ENCODE peak calls at places on chromosome 7, in six cellular contexts. S is fibroblast of villous mesenchyme, G is psoas muscle, Y is BJ, A is PC-3, W is left ventricle myocardium inferior. C is an unnamed sample.

GRCh38 chr7:37352974-37353948 is 95.4 kb downstream of the ELMO1 start:
- DNase-seq in S (no peak), G (no peak), Y (no peak), A (peak), W (no peak), C (no peak)

GRCh38 chr7:77734590-77735421 is 38.5 kb downstream of the RSBN1L start:
- DNase-seq in S (peak), G (no peak), Y (no peak), A (no peak), W (no peak), C (peak)

GRCh38 chr7:125481323-125481722 is 551.7 kb upstream of the POT1 start:
- DNase-seq in S (no peak), G (no peak), Y (no peak), A (no peak), W (no peak), C (no peak)

GRCh38 chr7:94696981-94697670 is 41.2 kb upstream of the SGCE start:
- DNase-seq in S (peak), G (peak), Y (peak), A (peak), W (no peak), C (peak)

GRCh38 chr7:117901089-117901797 is 28.0 kb upstream of the CTTNBP2 start:
- DNase-seq in S (no peak), G (no peak), Y (no peak), A (no peak), W (no peak), C (no peak)

GRCh38 chr7:32616625-32617024 is 121.3 kb downstream of the AVL9 start:
- DNase-seq in S (peak), G (peak), Y (peak), A (peak), W (peak), C (peak)

GRCh38 chr7:36563706-36564325 is 160.5 kb downstream of the AOAH start:
- DNase-seq in S (peak), G (no peak), Y (no peak), A (no peak), W (no peak), C (peak)

GRCh38 chr7:8418627-8419245 is 14.7 kb upstream of the NXPH1 start:
- DNase-seq in S (peak), G (no peak), Y (peak), A (peak), W (no peak), C (peak)

GRCh38 chr7:33831389-33832118 is 73.8 kb upstream of the BMPER start:
- DNase-seq in S (no peak), G (peak), Y (no peak), A (peak), W (peak), C (peak)

GRCh38 chr7:101465576-101466196 is 103.0 kb downstream of the COL26A1 start:
- DNase-seq in S (no peak), G (no peak), Y (no peak), A (no peak), W (no peak), C (no peak)

GRCh38 chr7:75869776-75870379 is 9.0 kb upstream of the RHBDD2 start:
- DNase-seq in S (no peak), G (no peak), Y (no peak), A (peak), W (no peak), C (no peak)

GRCh38 chr7:139850906-139851305 is 21.8 kb downstream of the TBXAS1 start:
- DNase-seq in S (peak), G (no peak), Y (no peak), A (no peak), W (no peak), C (no peak)

GRCh38 chr7:158858592-158859503 is 2.5 kb downstream of the DYNC2I1 start:
- DNase-seq in S (peak), G (no peak), Y (no peak), A (peak), W (no peak), C (peak)

GRCh38 chr7:130063036-130063435 is 7.3 kb upstream of the KLHDC10 start:
- DNase-seq in S (peak), G (peak), Y (no peak), A (peak), W (no peak), C (peak)

GRCh38 chr7:19519443-19519977 is 189.3 kb downstream of the POLR1F start:
- DNase-seq in S (peak), G (no peak), Y (no peak), A (no peak), W (peak), C (peak)

GRCh38 chr7:73769481-73770001 is 529 bp downstream of the CLDN3 start:
- DNase-seq in S (no peak), G (no peak), Y (no peak), A (peak), W (no peak), C (no peak)

GRCh38 chr7:26153246-26153822 is 1.3 kb downstream of the NFE2L3 start:
- DNase-seq in S (no peak), G (no peak), Y (no peak), A (peak), W (no peak), C (no peak)

GRCh38 chr7:81956520-81956919 is 186.7 kb upstream of the HGF start:
- DNase-seq in S (peak), G (no peak), Y (no peak), A (peak), W (no peak), C (peak)

GRCh38 chr7:158657189-158657746 is 47.3 kb downstream of the NCAPG2 start:
- DNase-seq in S (no peak), G (no peak), Y (no peak), A (no peak), W (no peak), C (no peak)

GRCh38 chr7:826230-826905 is 5.9 kb upstream of the SUN1 start:
- DNase-seq in S (no peak), G (no peak), Y (no peak), A (no peak), W (no peak), C (no peak)

GRCh38 chr7:32890010-32890552 is 1.5 kb downstream of the KBTBD2 start:
- DNase-seq in S (peak), G (no peak), Y (no peak), A (peak), W (no peak), C (peak)

GRCh38 chr7:114818501-114818900 is 103.4 kb upstream of the MDFIC start:
- DNase-seq in S (peak), G (no peak), Y (no peak), A (peak), W (no peak), C (peak)

GRCh38 chr7:131329176-131329570 is 1.5 kb downstream of the MKLN1 start:
- DNase-seq in S (peak), G (no peak), Y (no peak), A (peak), W (no peak), C (peak)

GRCh38 chr7:27104244-27105149 is 2.0 kb upstream of the HOXA2 start:
- DNase-seq in S (no peak), G (no peak), Y (no peak), A (no peak), W (no peak), C (no peak)

GRCh38 chr7:4682621-4683042 is 537 bp downstream of the FOXK1 start:
- DNase-seq in S (peak), G (peak), Y (no peak), A (peak), W (peak), C (peak)

GRCh38 chr7:151767557-151767956 is 109.4 kb downstream of the PRKAG2 start:
- DNase-seq in S (no peak), G (no peak), Y (no peak), A (no peak), W (no peak), C (no peak)

GRCh38 chr7:82699773-82700186 is 256.2 kb upstream of the CACNA2D1 start:
- DNase-seq in S (no peak), G (no peak), Y (no peak), A (peak), W (no peak), C (peak)

GRCh38 chr7:98286701-98287485 is 5.4 kb downstream of the BRI3 start:
- DNase-seq in S (no peak), G (peak), Y (no peak), A (no peak), W (no peak), C (no peak)

GRCh38 chr7:102979670-102980069 is 66.9 kb downstream of the LRRC17 start:
- DNase-seq in S (no peak), G (no peak), Y (no peak), A (no peak), W (no peak), C (no peak)

GRCh38 chr7:39613577-39613976 is 9.8 kb upstream of the RALA start:
- DNase-seq in S (no peak), G (no peak), Y (no peak), A (peak), W (no peak), C (peak)

GRCh38 chr7:50056131-50056530 is 36.9 kb downstream of the ZPBP start:
- DNase-seq in S (no peak), G (no peak), Y (no peak), A (no peak), W (no peak), C (no peak)

GRCh38 chr7:112204072-112204775 is 2.0 kb downstream of the DOCK4 start:
- DNase-seq in S (peak), G (no peak), Y (no peak), A (peak), W (no peak), C (peak)

GRCh38 chr7:99955247-99955646 is 20.6 kb downstream of the AZGP1 start:
- DNase-seq in S (no peak), G (no peak), Y (no peak), A (peak), W (no peak), C (no peak)

GRCh38 chr7:74409571-74409970 is 44.1 kb upstream of the GTF2IRD1 start:
- DNase-seq in S (no peak), G (no peak), Y (no peak), A (no peak), W (no peak), C (no peak)

GRCh38 chr7:5827755-5828154 is 46.3 kb upstream of the RNF216 start:
- DNase-seq in S (no peak), G (no peak), Y (no peak), A (peak), W (no peak), C (peak)
- TF ChIP-seq CTCF in S (peak), G (no peak), Y (peak), A (peak), W (peak), C (peak)

DNA sequence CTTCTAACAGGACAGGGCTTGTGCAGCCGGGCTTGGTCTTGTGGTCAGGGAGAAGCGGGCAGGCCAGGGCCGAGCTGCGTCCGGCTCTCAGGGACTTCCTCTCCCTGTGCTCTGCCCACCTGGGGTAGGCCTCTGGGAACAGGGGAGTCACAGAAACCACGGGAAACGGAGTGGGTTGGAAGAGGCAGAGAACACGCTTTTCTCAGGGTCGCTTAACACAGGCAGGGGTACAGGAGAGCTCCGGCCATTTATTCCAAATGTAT is 30.6 kb downstream of the AMZ1 start:
- DNase-seq in S (no peak), G (no peak), Y (no peak), A (no peak), W (no peak), C (no peak)
- H3K4me3 ChIP-seq in S (no peak), G (no peak), Y (no peak), A (no peak), W (no peak), C (no peak)

GRCh38 chr7:119283353-119283752 is 989.6 kb upstream of the KCND2 start:
- DNase-seq in S (no peak), G (no peak), Y (no peak), A (no peak), W (no peak), C (no peak)
- TF ChIP-seq CTCF in S (no peak), G (no peak), Y (no peak), A (no peak), W (no peak), C (no peak)

GRCh38 chr7:28260969-28261368 is 80.4 kb upstream of the JAZF1 start:
- DNase-seq in S (no peak), G (no peak), Y (no peak), A (no peak), W (no peak), C (no peak)

GRCh38 chr7:28263622-28264266 is 83.1 kb upstream of the JAZF1 start:
- DNase-seq in S (no peak), G (no peak), Y (no peak), A (no peak), W (no peak), C (no peak)

GRCh38 chr7:28258240-28258639 is 77.6 kb upstream of the JAZF1 start:
- DNase-seq in S (no peak), G (no peak), Y (no peak), A (no peak), W (no peak), C (no peak)
- H3K4me3 ChIP-seq in S (no peak), G (no peak), Y (no peak), A (no peak), W (no peak), C (no peak)

GRCh38 chr7:105874055-105874454 is 2.3 kb downstream of the ATXN7L1 start:
- DNase-seq in S (no peak), G (no peak), Y (no peak), A (no peak), W (no peak), C (no peak)

GRCh38 chr7:105875505-105875904 is 894 bp downstream of the ATXN7L1 start:
- DNase-seq in S (no peak), G (no peak), Y (no peak), A (peak), W (no peak), C (peak)

GRCh38 chr7:105877736-105878135 is 1.3 kb upstream of the ATXN7L1 start:
- DNase-seq in S (peak), G (no peak), Y (no peak), A (no peak), W (no peak), C (peak)

GRCh38 chr7:105876964-105877601 is 684 bp upstream of the ATXN7L1 start:
- DNase-seq in S (peak), G (peak), Y (no peak), A (peak), W (peak), C (peak)

GRCh38 chr7:105876091-105876963 is at the start of gene ATXN7L1:
- DNase-seq in S (peak), G (peak), Y (peak), A (peak), W (peak), C (peak)
- TF ChIP-seq CTCF in S (peak), G (peak), Y (peak), A (peak), W (peak), C (no peak)

GRCh38 chr7:29192811-29193210 is 1.8 kb upstream of the CHN2 start:
- DNase-seq in S (no peak), G (no peak), Y (no peak), A (no peak), W (no peak), C (no peak)
- H3K4me3 ChIP-seq in S (no peak), G (no peak), Y (no peak), A (no peak), W (no peak), C (no peak)

GRCh38 chr7:93575555-93576397 is 1.3 kb upstream of the CALCR start:
- DNase-seq in S (no peak), G (no peak), Y (no peak), A (no peak), W (no peak), C (no peak)
- TF ChIP-seq CTCF in S (no peak), G (no peak), Y (no peak), A (no peak), W (no peak), C (no peak)

GRCh38 chr7:44322631-44323363 is 2.6 kb downstream of the CAMK2B start:
- DNase-seq in S (no peak), G (peak), Y (no peak), A (no peak), W (peak), C (no peak)

GRCh38 chr7:44318296-44318695 is 7.1 kb downstream of the CAMK2B start:
- DNase-seq in S (no peak), G (no peak), Y (no peak), A (no peak), W (no peak), C (no peak)

GRCh38 chr7:44321796-44322195 is 3.6 kb downstream of the CAMK2B start:
- DNase-seq in S (no peak), G (no peak), Y (no peak), A (no peak), W (no peak), C (no peak)

GRCh38 chr7:44320141-44320540 is 5.3 kb downstream of the CAMK2B start:
- DNase-seq in S (no peak), G (no peak), Y (no peak), A (peak), W (no peak), C (no peak)

DNA sequence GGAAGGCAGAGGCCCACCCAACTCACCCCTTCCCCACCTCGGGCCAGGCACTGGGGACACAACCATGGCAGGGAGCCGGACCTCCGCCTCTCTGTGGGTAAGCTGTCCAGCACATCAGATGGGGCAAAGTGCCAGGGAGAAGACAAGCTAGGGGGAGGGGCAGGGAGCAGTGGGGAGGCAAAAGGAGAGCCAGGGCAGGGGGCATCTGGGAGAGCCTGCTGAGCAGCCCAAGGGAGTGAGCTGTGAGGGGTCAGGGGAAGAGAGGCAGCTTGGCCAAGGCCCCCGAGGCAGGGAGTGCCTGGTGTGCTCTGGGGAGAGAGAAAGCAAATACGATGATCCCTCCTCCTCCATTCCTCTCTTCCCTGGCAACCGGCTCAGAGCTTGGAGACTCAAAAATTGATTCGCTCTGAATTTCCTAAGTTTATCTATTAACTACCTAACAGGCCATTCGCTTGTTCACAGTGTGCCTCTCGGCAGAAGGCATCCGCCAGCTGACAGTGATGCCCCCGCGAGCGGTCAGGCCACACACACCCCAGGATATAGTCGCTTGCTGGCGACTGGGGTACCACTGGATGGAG is 4.5 kb downstream of the CAMK2B start:
- DNase-seq in S (no peak), G (peak), Y (no peak), A (no peak), W (no peak), C (no peak)
- H3K4me3 ChIP-seq in S (no peak), G (peak), Y (no peak), A (no peak), W (no peak), C (no peak)

GRCh38 chr7:52696183-52696582 is 339.2 kb upstream of the POM121L12 start:
- DNase-seq in S (no peak), G (no peak), Y (no peak), A (no peak), W (no peak), C (no peak)
- TF ChIP-seq CTCF in S (no peak), G (no peak), Y (no peak), A (no peak), W (no peak), C (no peak)

GRCh38 chr7:41696323-41696916 is 6.5 kb downstream of the INHBA start:
- DNase-seq in S (peak), G (peak), Y (peak), A (peak), W (peak), C (peak)

GRCh38 chr7:41698726-41699125 is 4.2 kb downstream of the INHBA start:
- DNase-seq in S (peak), G (no peak), Y (no peak), A (peak), W (no peak), C (peak)

GRCh38 chr7:41700044-41700471 is 2.8 kb downstream of the INHBA start:
- DNase-seq in S (no peak), G (no peak), Y (no peak), A (no peak), W (no peak), C (no peak)

GRCh38 chr7:41699532-41699931 is 3.4 kb downstream of the INHBA start:
- DNase-seq in S (no peak), G (no peak), Y (no peak), A (no peak), W (no peak), C (peak)

DNA sequence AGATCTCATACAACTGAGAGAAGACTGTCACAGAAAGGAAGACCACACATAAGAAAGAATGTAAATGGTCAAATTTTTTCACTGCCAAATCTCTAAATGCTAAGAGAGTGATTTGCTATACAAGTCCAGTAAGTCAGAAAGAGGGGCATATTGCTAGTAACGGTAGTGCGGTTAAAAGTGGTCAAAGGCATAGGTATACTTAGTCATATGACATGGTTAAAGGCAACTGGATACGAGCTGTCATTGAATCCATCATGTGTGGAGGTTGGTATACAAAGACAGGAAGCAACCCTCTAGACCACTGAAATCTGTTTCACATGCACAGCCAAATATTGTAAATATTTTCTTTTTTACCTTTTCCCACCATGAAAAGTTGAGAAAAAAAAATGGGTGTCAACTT is 4.8 kb downstream of the INHBA start:
- DNase-seq in S (no peak), G (no peak), Y (no peak), A (peak), W (no peak), C (no peak)
- H3K4me3 ChIP-seq in S (peak), G (peak), Y (peak), A (peak), W (peak), C (peak)